ENCODE peak calls at places on chromosome 5, in nine cellular contexts. F is NB4, B is MCF 10A, Y is mesothelial cell of epicardium, L is GM12865, C is heart right ventricle, Q is progenitor cell of endocrine pancreas, A is WERI-Rb-1, N is hepatocyte. W is an unnamed sample.

GRCh38 chr5:77304388-77304787 is 93.9 kb downstream of the PDE8B start:
- DNase-seq in F (no peak), B (no peak), Y (no peak), L (no peak), C (no peak), Q (no peak), A (no peak), N (no peak), W (no peak)

GRCh38 chr5:52947208-52947607 is 41.9 kb upstream of the ITGA2 start:
- DNase-seq in F (no peak), B (no peak), Y (no peak), L (no peak), C (no peak), Q (no peak), A (no peak), N (no peak), W (no peak)

GRCh38 chr5:53080271-53080670 is 29.3 kb downstream of the MOCS2 start:
- DNase-seq in F (no peak), B (no peak), Y (no peak), L (no peak), C (no peak), Q (no peak), A (no peak), N (no peak), W (no peak)

GRCh38 chr5:61301345-61301744 is 30.7 kb upstream of the ZSWIM6 start:
- DNase-seq in F (no peak), B (no peak), Y (no peak), L (no peak), C (no peak), Q (no peak), A (no peak), N (no peak), W (no peak)

GRCh38 chr5:179607449-179607931 is 16.0 kb downstream of the HNRNPH1 start:
- DNase-seq in F (peak), B (no peak), Y (no peak), L (no peak), C (peak), Q (no peak), A (peak), N (no peak), W (no peak)

GRCh38 chr5:161403121-161403520 is 143.4 kb downstream of the GABRB2 start:
- DNase-seq in F (no peak), B (no peak), Y (no peak), L (no peak), C (no peak), Q (no peak), A (no peak), N (no peak), W (no peak)

GRCh38 chr5:78961743-78962142 is 23.4 kb downstream of the ARSB start:
- DNase-seq in F (no peak), B (no peak), Y (no peak), L (no peak), C (no peak), Q (no peak), A (no peak), N (no peak), W (no peak)

GRCh38 chr5:58200451-58200850 is 259.4 kb downstream of the PLK2 start:
- DNase-seq in F (no peak), B (no peak), Y (no peak), L (no peak), C (no peak), Q (no peak), A (no peak), N (no peak), W (no peak)

GRCh38 chr5:66209350-66209749 is 65.2 kb downstream of the SREK1 start:
- DNase-seq in F (no peak), B (peak), Y (no peak), L (no peak), C (no peak), Q (no peak), A (no peak), N (no peak), W (no peak)

GRCh38 chr5:57841671-57842375 is 359.2 kb upstream of the ACTBL2 start:
- DNase-seq in F (no peak), B (peak), Y (peak), L (no peak), C (no peak), Q (no peak), A (no peak), N (peak), W (no peak)

GRCh38 chr5:146753618-146754123 is 124.9 kb downstream of the PPP2R2B start:
- DNase-seq in F (no peak), B (no peak), Y (no peak), L (no peak), C (no peak), Q (no peak), A (no peak), N (no peak), W (no peak)

GRCh38 chr5:93789173-93790070 is 48.0 kb upstream of the POU5F2 start:
- DNase-seq in F (no peak), B (peak), Y (no peak), L (no peak), C (no peak), Q (no peak), A (no peak), N (no peak), W (no peak)

GRCh38 chr5:116573617-116574431 is 799 bp downstream of the SEMA6A start:
- DNase-seq in F (no peak), B (peak), Y (peak), L (peak), C (peak), Q (peak), A (peak), N (peak), W (peak)

GRCh38 chr5:61619289-61619688 is 287.2 kb downstream of the ZSWIM6 start:
- DNase-seq in F (no peak), B (no peak), Y (no peak), L (no peak), C (no peak), Q (no peak), A (no peak), N (no peak), W (no peak)

GRCh38 chr5:1555011-1555807 is 31.4 kb upstream of the LPCAT1 start:
- DNase-seq in F (peak), B (peak), Y (no peak), L (no peak), C (no peak), Q (no peak), A (no peak), N (no peak), W (no peak)

GRCh38 chr5:171450423-171451246 is 31.2 kb downstream of the FGF18 start:
- DNase-seq in F (peak), B (peak), Y (peak), L (no peak), C (peak), Q (no peak), A (no peak), N (peak), W (peak)

GRCh38 chr5:99835791-99836190 is 699.4 kb upstream of the FAM174A start:
- DNase-seq in F (no peak), B (no peak), Y (no peak), L (no peak), C (no peak), Q (no peak), A (no peak), N (no peak), W (no peak)

GRCh38 chr5:72815580-72816296 is 723 bp upstream of the TNPO1 start:
- DNase-seq in F (no peak), B (peak), Y (no peak), L (no peak), C (no peak), Q (no peak), A (no peak), N (no peak), W (no peak)

GRCh38 chr5:66193419-66193818 is 49.3 kb downstream of the SREK1 start:
- DNase-seq in F (no peak), B (no peak), Y (no peak), L (no peak), C (no peak), Q (no peak), A (no peak), N (no peak), W (no peak)

GRCh38 chr5:67998709-67999251 is 216.8 kb upstream of the PIK3R1 start:
- DNase-seq in F (no peak), B (peak), Y (no peak), L (no peak), C (peak), Q (no peak), A (no peak), N (no peak), W (no peak)

GRCh38 chr5:111225926-111226325 is 1.7 kb downstream of the CAMK4 start:
- DNase-seq in F (no peak), B (no peak), Y (no peak), L (peak), C (no peak), Q (no peak), A (no peak), N (no peak), W (no peak)

GRCh38 chr5:1383344-1383743 is 38.4 kb upstream of the CLPTM1L start:
- DNase-seq in F (no peak), B (no peak), Y (no peak), L (no peak), C (no peak), Q (no peak), A (no peak), N (no peak), W (no peak)

GRCh38 chr5:44387911-44388310 is 1.3 kb downstream of the FGF10 start:
- DNase-seq in F (no peak), B (no peak), Y (no peak), L (no peak), C (no peak), Q (no peak), A (no peak), N (peak), W (no peak)

GRCh38 chr5:39080597-39081204 is 6.5 kb upstream of the RICTOR start:
- DNase-seq in F (peak), B (peak), Y (no peak), L (peak), C (peak), Q (peak), A (peak), N (peak), W (peak)

GRCh38 chr5:9653811-9654210 is 23.7 kb upstream of the TAS2R1 start:
- DNase-seq in F (no peak), B (peak), Y (peak), L (peak), C (peak), Q (no peak), A (peak), N (peak), W (no peak)

GRCh38 chr5:6439588-6440550 is 8.8 kb upstream of the UBE2QL1 start:
- DNase-seq in F (no peak), B (no peak), Y (no peak), L (no peak), C (no peak), Q (no peak), A (no peak), N (no peak), W (no peak)

GRCh38 chr5:14038341-14038959 is 94.0 kb upstream of the DNAH5 start:
- DNase-seq in F (peak), B (peak), Y (no peak), L (no peak), C (no peak), Q (no peak), A (no peak), N (peak), W (no peak)

GRCh38 chr5:14142202-14142855 is 813 bp upstream of the TRIO start:
- DNase-seq in F (no peak), B (no peak), Y (no peak), L (no peak), C (no peak), Q (no peak), A (no peak), N (no peak), W (peak)

GRCh38 chr5:20538341-20538740 is 550.3 kb upstream of the CDH18 start:
- DNase-seq in F (no peak), B (no peak), Y (no peak), L (no peak), C (no peak), Q (no peak), A (no peak), N (no peak), W (no peak)

GRCh38 chr5:30279237-30279636 is 914.2 kb upstream of the CDH6 start:
- DNase-seq in F (no peak), B (peak), Y (no peak), L (no peak), C (no peak), Q (no peak), A (no peak), N (no peak), W (no peak)

GRCh38 chr5:41821051-41821450 is 49.2 kb downstream of the OXCT1 start:
- DNase-seq in F (no peak), B (no peak), Y (no peak), L (no peak), C (no peak), Q (no peak), A (no peak), N (no peak), W (no peak)

DNA sequence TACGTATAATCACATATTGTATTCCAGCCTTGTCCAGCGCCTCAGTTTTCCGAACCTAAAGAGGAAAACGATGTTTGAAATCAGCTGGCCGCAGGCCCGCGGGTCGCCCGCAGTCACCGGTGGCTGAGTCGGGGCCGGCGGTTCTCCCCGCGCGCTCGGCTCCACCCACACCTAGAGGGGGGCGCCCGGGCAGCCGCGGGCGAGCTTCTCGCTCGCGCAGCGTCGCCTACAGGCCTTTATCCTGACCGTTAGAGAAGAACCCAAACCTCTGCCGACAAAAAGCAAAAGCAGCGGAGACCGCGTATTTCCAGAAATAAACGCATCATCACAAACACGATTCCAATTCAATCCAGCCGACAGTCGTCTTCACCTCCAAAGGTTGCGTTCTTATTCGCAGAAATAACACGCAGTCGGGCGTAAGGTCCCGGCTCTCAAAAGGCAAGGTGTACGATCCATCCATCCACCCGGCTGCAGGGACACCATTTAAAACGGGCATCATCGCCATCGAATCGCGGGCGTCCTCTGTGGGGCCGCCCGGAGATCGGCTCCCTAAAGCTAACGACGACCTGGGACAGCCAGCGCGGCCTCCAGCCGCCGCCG is 680 bp upstream of the NIPBL start:
- DNase-seq in F (peak), B (peak), Y (peak), L (peak), C (peak), Q (peak), A (peak), N (peak), W (peak)
- TF ChIP-seq CTCF in F (peak), B (peak), Y (no peak), L (peak), C (peak), Q (peak), A (peak), N (peak), W (peak)

GRCh38 chr5:96999856-97000255 is 64.0 kb downstream of the LNPEP start:
- DNase-seq in F (no peak), B (no peak), Y (no peak), L (no peak), C (no peak), Q (no peak), A (no peak), N (no peak), W (no peak)

GRCh38 chr5:96994493-96994892 is 58.6 kb downstream of the LNPEP start:
- DNase-seq in F (no peak), B (no peak), Y (no peak), L (no peak), C (no peak), Q (no peak), A (no peak), N (no peak), W (no peak)

GRCh38 chr5:96995419-96995818 is 59.5 kb downstream of the LNPEP start:
- DNase-seq in F (no peak), B (no peak), Y (no peak), L (no peak), C (no peak), Q (no peak), A (no peak), N (no peak), W (no peak)

GRCh38 chr5:97000391-97000790 is 64.5 kb downstream of the LNPEP start:
- DNase-seq in F (no peak), B (no peak), Y (no peak), L (no peak), C (no peak), Q (no peak), A (no peak), N (no peak), W (no peak)

DNA sequence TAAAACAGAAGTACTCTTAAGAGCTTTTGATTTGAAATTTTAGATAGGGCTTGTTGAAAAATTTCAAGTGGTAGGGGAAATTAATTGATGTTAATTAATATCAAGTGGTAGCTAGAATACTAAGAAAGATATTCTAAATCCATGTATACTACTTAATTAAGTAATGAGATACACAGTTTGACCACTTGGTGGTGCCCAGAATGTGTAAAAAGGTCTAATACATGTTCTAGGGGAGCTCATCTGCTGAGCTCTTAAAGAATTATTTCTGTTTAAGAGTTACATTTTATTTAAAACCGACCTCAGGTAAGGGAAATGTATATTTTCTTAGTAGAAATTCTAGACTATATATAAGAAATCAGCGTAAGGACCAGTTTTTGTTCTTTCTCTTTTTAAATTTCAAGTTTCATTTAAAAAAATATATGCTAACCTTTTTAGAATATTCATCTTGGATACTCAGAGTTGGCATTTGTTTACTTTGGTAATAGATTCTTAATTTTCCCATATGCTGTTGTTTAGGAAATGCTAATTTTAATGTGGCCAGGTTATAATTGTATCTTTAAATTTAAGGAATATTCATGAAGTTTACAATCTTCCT is 61.5 kb downstream of the LNPEP start:
- DNase-seq in F (peak), B (peak), Y (no peak), L (peak), C (peak), Q (no peak), A (peak), N (peak), W (no peak)
- TF ChIP-seq CTCF in F (peak), B (peak), Y (peak), L (peak), C (peak), Q (peak), A (no peak), N (peak), W (peak)

GRCh38 chr5:140143521-140144258 is 18.0 kb downstream of the IGIP start:
- DNase-seq in F (no peak), B (no peak), Y (peak), L (no peak), C (no peak), Q (no peak), A (no peak), N (no peak), W (no peak)

GRCh38 chr5:140147460-140147859 is 21.7 kb downstream of the IGIP start:
- DNase-seq in F (no peak), B (no peak), Y (peak), L (no peak), C (no peak), Q (no peak), A (no peak), N (no peak), W (no peak)

GRCh38 chr5:140145223-140145622 is 19.5 kb downstream of the IGIP start:
- DNase-seq in F (no peak), B (no peak), Y (no peak), L (no peak), C (no peak), Q (no peak), A (no peak), N (no peak), W (no peak)

GRCh38 chr5:140146523-140146842 is 20.7 kb downstream of the IGIP start:
- DNase-seq in F (no peak), B (no peak), Y (no peak), L (no peak), C (no peak), Q (no peak), A (no peak), N (no peak), W (no peak)

GRCh38 chr5:140145818-140146522 is 20.2 kb downstream of the IGIP start:
- DNase-seq in F (peak), B (peak), Y (peak), L (peak), C (peak), Q (peak), A (peak), N (peak), W (peak)
- TF ChIP-seq CTCF in F (peak), B (peak), Y (peak), L (peak), C (peak), Q (peak), A (peak), N (peak), W (peak)

DNA sequence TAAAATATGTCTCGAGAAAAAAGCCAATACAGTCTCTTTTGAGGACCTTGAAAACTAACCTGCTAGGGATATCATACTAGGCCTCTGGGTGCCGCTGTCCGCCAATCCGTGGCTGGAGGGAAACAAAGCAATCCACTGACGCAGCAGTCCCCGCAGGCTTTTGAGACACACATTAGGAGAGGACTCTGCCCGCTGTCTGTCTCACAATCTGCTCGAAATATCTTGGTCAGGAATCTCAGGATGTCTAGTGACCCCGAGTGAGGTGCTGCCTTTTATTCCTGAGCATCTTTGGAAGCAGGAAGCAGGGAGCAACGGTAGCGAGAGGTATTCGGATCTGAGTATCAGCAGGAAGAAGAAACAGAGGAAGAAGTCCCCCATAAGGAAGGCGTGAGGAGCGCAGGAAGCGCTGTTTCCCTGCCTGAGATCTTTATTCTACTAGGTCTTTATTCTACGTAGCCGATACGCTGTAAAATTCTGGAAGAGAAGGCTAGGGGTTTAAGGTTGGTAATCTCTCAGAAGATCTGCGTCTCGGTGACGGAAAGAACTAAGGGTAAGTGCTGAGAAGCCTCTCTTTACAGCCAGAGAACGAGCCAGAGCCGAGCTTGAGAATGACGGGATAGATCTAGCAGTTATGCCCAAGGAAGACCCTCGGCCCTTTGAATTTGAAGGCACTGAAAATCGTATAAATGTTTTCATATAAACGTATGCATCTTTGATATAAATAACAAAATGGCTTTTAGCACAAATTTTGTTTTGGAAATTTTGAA is 4.0 kb upstream of the PCDHGA1 start:
- DNase-seq in F (peak), B (peak), Y (no peak), L (peak), C (peak), Q (no peak), A (peak), N (peak), W (no peak)
- TF ChIP-seq CTCF in F (peak), B (no peak), Y (no peak), L (peak), C (peak), Q (peak), A (peak), N (peak), W (peak)

GRCh38 chr5:11047625-11048024 is 286.6 kb upstream of the DAP start:
- DNase-seq in F (no peak), B (no peak), Y (no peak), L (no peak), C (no peak), Q (no peak), A (no peak), N (no peak), W (no peak)

GRCh38 chr5:11045411-11045810 is 284.4 kb upstream of the DAP start:
- DNase-seq in F (no peak), B (no peak), Y (no peak), L (no peak), C (no peak), Q (no peak), A (peak), N (no peak), W (no peak)

GRCh38 chr5:11044581-11044980 is 283.5 kb upstream of the DAP start:
- DNase-seq in F (no peak), B (no peak), Y (no peak), L (no peak), C (no peak), Q (no peak), A (no peak), N (no peak), W (no peak)

GRCh38 chr5:11047051-11047450 is 286.0 kb upstream of the DAP start:
- DNase-seq in F (no peak), B (peak), Y (no peak), L (no peak), C (no peak), Q (no peak), A (no peak), N (no peak), W (no peak)

GRCh38 chr5:11046160-11046559 is 285.1 kb upstream of the DAP start:
- DNase-seq in F (peak), B (no peak), Y (no peak), L (peak), C (no peak), Q (no peak), A (peak), N (no peak), W (no peak)
- TF ChIP-seq CTCF in F (no peak), B (no peak), Y (no peak), L (peak), C (no peak), Q (no peak), A (peak), N (no peak), W (no peak)